ENCODE peak calls at places on chromosomes 12 and 14, in ten cellular contexts. O, G, T, I, D, L, J, S, E and A are unnamed samples.

GRCh38 chr12:26195250-26195640 is at the start of gene SSPN:
- DNase-seq in E (no peak), S (no peak), D (peak), L (peak), I (peak), T (peak), J (peak), G (peak), O (peak), A (peak)

GRCh38 chr14:94578712-94579111 is 2.5 kb upstream of the SERPINA5 start:
- DNase-seq in E (no peak), G (no peak), S (no peak), D (no peak), O (no peak), J (no peak), T (no peak), L (no peak), I (no peak), A (no peak)

GRCh38 chr12:111405856-111406473 is at the start of gene SH2B3:
- DNase-seq in E (peak), J (no peak), I (peak), S (no peak), D (no peak), G (no peak), L (no peak), O (no peak), T (no peak), A (no peak)

GRCh38 chr14:24177928-24178327 is 6.0 kb downstream of the REC8 start:
- DNase-seq in D (no peak), G (no peak), L (no peak), I (no peak), S (no peak), T (no peak), J (no peak), E (no peak), O (no peak), A (no peak)

GRCh38 chr12:105335856-105336255 is 5.4 kb downstream of the C12orf75 start:
- DNase-seq in J (no peak), L (no peak), D (no peak), G (no peak), E (no peak), O (no peak), T (no peak), I (no peak), S (no peak), A (no peak)

GRCh38 chr12:48852734-48853168 is 788 bp upstream of the DDX23 start:
- DNase-seq in L (no peak), J (no peak), D (no peak), T (no peak), O (no peak), G (no peak), I (no peak), E (no peak), S (no peak), A (no peak)

GRCh38 chr14:75736845-75737485 is 75.9 kb downstream of the TTLL5 start:
- DNase-seq in D (no peak), T (no peak), J (no peak), E (no peak), S (no peak), G (no peak), L (no peak), O (no peak), I (no peak), A (no peak)

GRCh38 chr12:110366474-110367208 is 36.9 kb downstream of the ANAPC7 start:
- DNase-seq in D (no peak), J (no peak), O (no peak), L (no peak), G (no peak), I (no peak), T (no peak), E (no peak), S (no peak), A (no peak)

GRCh38 chr12:127562781-127563180 is 704.2 kb upstream of the TMEM132C start:
- DNase-seq in G (no peak), E (no peak), D (no peak), S (no peak), J (no peak), O (no peak), T (no peak), L (no peak), I (no peak), A (no peak)

GRCh38 chr14:22821193-22822016 is 6.2 kb upstream of the SLC7A7 start:
- DNase-seq in D (peak), T (no peak), E (no peak), L (no peak), S (no peak), I (no peak), G (no peak), J (no peak), O (peak), A (no peak)

GRCh38 chr14:54976316-54976715 is 50.6 kb downstream of the WDHD1 start:
- DNase-seq in G (no peak), S (no peak), I (no peak), J (no peak), O (peak), L (no peak), T (peak), E (peak), D (no peak), A (no peak)

GRCh38 chr12:79344855-79345840 is 345.6 kb downstream of the PAWR start:
- DNase-seq in E (peak), O (peak), G (peak), S (peak), J (no peak), L (peak), I (no peak), D (no peak), T (peak), A (peak)

GRCh38 chr12:753401-754237 is 1.2 kb downstream of the WNK1 start:
- DNase-seq in O (peak), G (peak), T (no peak), I (peak), L (peak), J (peak), S (no peak), D (peak), E (peak), A (peak)

GRCh38 chr14:99968931-99969330 is 96.3 kb upstream of the EVL start:
- DNase-seq in I (no peak), E (no peak), T (peak), O (peak), S (no peak), G (no peak), L (no peak), D (no peak), J (no peak), A (no peak)

GRCh38 chr12:132451172-132451835 is 38.6 kb upstream of the FBRSL1 start:
- DNase-seq in O (no peak), L (no peak), D (no peak), J (no peak), T (no peak), I (no peak), E (no peak), S (no peak), G (no peak), A (no peak)

GRCh38 chr14:26984318-26985177 is 386.7 kb upstream of the NOVA1 start:
- DNase-seq in T (peak), J (peak), E (peak), O (peak), D (peak), I (peak), G (peak), L (peak), S (no peak), A (peak)

GRCh38 chr14:33642641-33643342 is 308.1 kb downstream of the EGLN3 start:
- DNase-seq in T (peak), S (no peak), G (no peak), I (no peak), E (no peak), L (no peak), D (no peak), J (no peak), O (peak), A (no peak)

GRCh38 chr14:94539181-94539580 is 22.1 kb upstream of the SERPINA4 start:
- DNase-seq in L (no peak), J (no peak), I (no peak), E (no peak), T (no peak), G (no peak), O (no peak), D (no peak), S (no peak), A (no peak)

GRCh38 chr12:67958187-67958586 is 31.1 kb upstream of the IFNG-AS1 start:
- DNase-seq in D (no peak), E (no peak), I (no peak), O (no peak), G (no peak), L (no peak), T (no peak), S (no peak), J (no peak), A (no peak)

GRCh38 chr12:75660107-75660530 is 148.7 kb upstream of the KRR1 start:
- DNase-seq in O (no peak), D (no peak), G (no peak), E (peak), J (no peak), I (no peak), T (no peak), S (no peak), L (no peak), A (no peak)

GRCh38 chr12:47272412-47273190 is 192.8 kb upstream of the AMIGO2 start:
- DNase-seq in E (peak), I (no peak), G (no peak), T (no peak), D (no peak), S (no peak), O (no peak), L (no peak), J (no peak), A (no peak)

GRCh38 chr14:37592288-37593274 is 2.5 kb downstream of the FOXA1 start:
- DNase-seq in D (no peak), E (no peak), I (no peak), T (no peak), O (no peak), J (no peak), G (no peak), S (no peak), L (peak), A (peak)

GRCh38 chr14:23078692-23079116 is 16.2 kb downstream of the ACIN1 start:
- DNase-seq in D (peak), J (peak), E (peak), I (peak), O (peak), L (no peak), S (no peak), G (no peak), T (peak), A (no peak)

GRCh38 chr14:77882098-77882497 is 82.2 kb downstream of the ADCK1 start:
- DNase-seq in D (no peak), S (no peak), O (peak), T (no peak), G (no peak), L (no peak), E (no peak), I (no peak), J (no peak), A (no peak)

GRCh38 chr12:100573499-100574261 is at the start of gene GAS2L3:
- DNase-seq in T (peak), E (peak), S (peak), L (peak), I (peak), G (peak), O (peak), J (peak), D (peak), A (peak)

GRCh38 chr12:63042646-63043045 is 107.7 kb upstream of the PPM1H start:
- DNase-seq in I (no peak), T (no peak), O (no peak), L (no peak), E (no peak), J (no peak), D (no peak), S (no peak), G (no peak), A (no peak)

GRCh38 chr12:74293689-74294131 is 243.9 kb upstream of the ATXN7L3B start:
- DNase-seq in E (no peak), I (no peak), G (no peak), T (no peak), D (no peak), S (no peak), L (no peak), J (no peak), O (no peak), A (peak)

GRCh38 chr14:36477266-36477665 is 42.8 kb downstream of the NKX2-1 start:
- DNase-seq in L (no peak), G (no peak), O (no peak), T (no peak), I (no peak), S (no peak), E (no peak), J (no peak), D (no peak), A (no peak)

GRCh38 chr12:21239866-21240265 is 94.9 kb downstream of the SLCO1A2 start:
- DNase-seq in D (no peak), T (no peak), G (no peak), I (no peak), S (no peak), E (no peak), J (no peak), O (peak), L (no peak), A (no peak)

GRCh38 chr14:28767851-28768548 is 1.4 kb downstream of the FOXG1 start:
- DNase-seq in T (no peak), E (no peak), S (no peak), L (no peak), J (no peak), G (no peak), I (no peak), O (no peak), D (no peak), A (peak)

GRCh38 chr14:28770061-28770460 is 3.5 kb downstream of the FOXG1 start:
- DNase-seq in E (no peak), J (no peak), L (no peak), D (no peak), T (no peak), G (no peak), I (no peak), S (no peak), O (no peak), A (no peak)

GRCh38 chr14:28767239-28767850 is 758 bp downstream of the FOXG1 start:
- DNase-seq in L (no peak), E (no peak), I (no peak), J (no peak), O (no peak), D (no peak), G (no peak), S (no peak), T (no peak), A (no peak)

GRCh38 chr14:28769358-28769757 is 2.8 kb downstream of the FOXG1 start:
- DNase-seq in T (no peak), D (no peak), E (no peak), J (no peak), I (no peak), G (no peak), S (no peak), L (no peak), O (no peak), A (no peak)

DNA sequence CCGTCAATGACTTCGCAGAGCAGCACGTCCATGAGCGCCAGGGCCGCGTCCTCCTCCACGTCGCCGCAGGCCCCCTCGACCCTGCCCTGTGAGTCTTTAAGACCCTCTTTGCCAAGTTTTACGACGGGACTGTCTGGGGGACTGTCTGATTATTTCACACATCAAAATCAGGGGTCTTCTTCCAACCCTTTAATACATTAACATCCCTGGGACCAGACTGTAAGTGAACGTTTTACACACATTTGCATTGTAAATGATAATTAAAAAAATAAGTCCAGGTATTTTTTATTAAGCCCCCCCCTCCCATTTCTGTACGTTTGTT is 1.9 kb downstream of the FOXG1 start:
- DNase-seq in S (no peak), D (no peak), J (no peak), I (no peak), G (no peak), E (no peak), L (no peak), O (no peak), T (no peak), A (no peak)
- TF ChIP-seq CTCF in S (no peak), D (no peak), J (no peak), I (no peak), G (no peak), E (no peak), L (no peak), O (no peak), T (no peak), A (no peak)

DNA sequence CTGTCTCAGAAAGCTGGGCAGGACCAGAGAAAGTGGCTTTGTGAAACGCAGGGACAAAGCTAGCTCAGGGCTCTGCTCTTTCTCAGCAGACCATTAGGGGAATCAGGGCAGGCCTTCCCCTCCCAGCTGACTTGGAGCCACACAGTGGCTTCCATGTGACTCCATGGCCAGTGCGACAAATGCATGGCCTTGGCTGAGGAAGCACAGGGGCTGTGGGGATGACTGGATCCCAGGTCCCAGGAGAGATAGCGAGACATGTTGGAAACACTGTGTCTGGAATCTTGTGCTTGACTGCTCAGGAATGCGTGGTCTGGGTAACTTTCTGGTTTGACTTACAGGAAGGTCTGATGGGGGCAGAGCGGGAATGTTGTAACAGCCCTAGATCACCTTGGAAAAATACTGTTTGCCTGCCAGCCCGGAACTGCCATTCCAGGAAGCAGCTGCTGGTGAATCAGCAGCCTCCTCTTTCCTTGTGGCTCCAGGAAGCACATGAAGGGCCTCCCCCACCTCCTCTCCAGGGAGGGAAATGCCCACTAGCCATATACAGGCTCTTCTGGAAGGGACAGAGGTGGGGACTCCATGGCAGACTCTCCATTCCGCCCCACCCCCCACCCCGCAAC is 133.5 kb upstream of the HIF1A start:
- DNase-seq in J (peak), O (peak), S (no peak), D (peak), L (no peak), G (no peak), I (peak), T (peak), E (peak), A (peak)
- TF ChIP-seq CTCF in J (peak), O (no peak), S (no peak), D (no peak), L (no peak), G (no peak), I (no peak), T (no peak), E (no peak), A (no peak)

GRCh38 chr12:2008677-2009076 is 4.4 kb upstream of the DCP1B start:
- DNase-seq in T (no peak), J (no peak), L (no peak), D (no peak), E (no peak), O (no peak), S (no peak), G (no peak), I (no peak), A (no peak)

GRCh38 chr12:2013111-2013510 is 8.9 kb upstream of the DCP1B start:
- DNase-seq in D (no peak), T (no peak), E (no peak), S (no peak), J (no peak), L (no peak), O (no peak), G (no peak), I (no peak), A (no peak)

GRCh38 chr12:2013527-2014223 is 9.4 kb upstream of the DCP1B start:
- DNase-seq in T (no peak), E (no peak), G (no peak), J (peak), O (peak), I (peak), L (no peak), D (no peak), S (no peak), A (no peak)

GRCh38 chr12:2011641-2012607 is 7.7 kb upstream of the DCP1B start:
- DNase-seq in L (no peak), I (no peak), D (no peak), J (no peak), S (no peak), O (no peak), G (no peak), T (no peak), E (no peak), A (no peak)

GRCh38 chr12:2009623-2010022 is 5.4 kb upstream of the DCP1B start:
- DNase-seq in T (no peak), O (no peak), D (no peak), G (no peak), L (no peak), S (no peak), J (no peak), I (no peak), E (no peak), A (no peak)
- TF ChIP-seq CTCF in T (no peak), O (no peak), D (no peak), G (no peak), L (peak), S (no peak), J (no peak), I (no peak), E (peak), A (peak)

DNA sequence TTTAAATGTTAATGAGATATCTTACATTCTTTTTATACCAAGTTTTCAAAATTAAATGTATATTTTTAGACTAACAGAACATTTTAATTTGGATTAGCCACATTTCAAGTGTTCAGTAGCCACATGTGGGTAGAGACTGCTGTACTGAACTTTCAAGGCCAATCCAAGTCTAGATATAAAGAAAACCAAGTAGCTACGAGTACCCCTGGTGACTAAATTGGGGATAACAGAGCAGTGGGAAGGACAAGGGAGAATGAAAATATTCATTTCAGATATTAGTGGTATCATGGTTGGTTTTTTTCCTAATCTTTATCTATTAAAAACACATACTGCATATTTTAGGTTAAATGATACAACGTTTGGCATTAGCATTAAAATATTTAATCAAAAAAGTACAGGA is 69.4 kb upstream of the RHOJ start:
- DNase-seq in E (peak), D (no peak), I (no peak), L (no peak), T (peak), O (peak), G (no peak), S (no peak), J (no peak), A (no peak)
- TF ChIP-seq CTCF in E (peak), D (no peak), I (no peak), L (peak), T (peak), O (peak), G (peak), S (peak), J (no peak), A (peak)

GRCh38 chr14:90058876-90059458 is 2.8 kb upstream of the KCNK13 start:
- DNase-seq in T (no peak), S (no peak), G (no peak), O (no peak), E (peak), D (no peak), I (no peak), J (no peak), L (no peak), A (no peak)

GRCh38 chr14:90062852-90063539 is 1.2 kb downstream of the KCNK13 start:
- DNase-seq in G (no peak), E (no peak), O (no peak), L (no peak), S (no peak), I (no peak), J (no peak), D (no peak), T (no peak), A (no peak)

GRCh38 chr14:90060965-90061848 is 587 bp upstream of the KCNK13 start:
- DNase-seq in J (no peak), I (no peak), G (peak), L (no peak), D (no peak), T (no peak), O (no peak), S (no peak), E (no peak), A (peak)

GRCh38 chr14:90061849-90062794 is at the start of gene KCNK13:
- DNase-seq in T (no peak), L (no peak), O (no peak), D (no peak), E (no peak), S (no peak), I (no peak), G (peak), J (no peak), A (peak)

GRCh38 chr14:90060312-90060964 is 1.4 kb upstream of the KCNK13 start:
- DNase-seq in I (no peak), T (no peak), S (no peak), J (no peak), O (peak), D (no peak), L (peak), G (peak), E (peak), A (peak)
- TF ChIP-seq CTCF in I (no peak), T (peak), S (peak), J (no peak), O (peak), D (no peak), L (peak), G (peak), E (no peak), A (peak)

GRCh38 chr14:81562818-81563217 is 29.2 kb upstream of the SEL1L start:
- DNase-seq in T (no peak), O (no peak), D (no peak), J (no peak), I (no peak), E (no peak), S (no peak), L (no peak), G (no peak), A (no peak)

GRCh38 chr14:81561084-81561775 is 27.6 kb upstream of the SEL1L start:
- DNase-seq in S (no peak), L (no peak), O (no peak), I (no peak), D (no peak), G (no peak), E (no peak), J (no peak), T (no peak), A (no peak)

GRCh38 chr14:81571437-81571836 is 37.8 kb upstream of the SEL1L start:
- DNase-seq in G (no peak), I (no peak), D (no peak), L (no peak), T (no peak), S (no peak), E (no peak), O (no peak), J (no peak), A (no peak)

GRCh38 chr14:81565441-81566290 is 32.0 kb upstream of the SEL1L start:
- DNase-seq in E (peak), J (no peak), S (no peak), G (peak), I (no peak), O (peak), D (no peak), T (no peak), L (no peak), A (no peak)
- TF ChIP-seq CTCF in E (peak), J (peak), S (peak), G (peak), I (no peak), O (peak), D (peak), T (peak), L (peak), A (peak)

GRCh38 chr14:65877187-65877586 is 464.7 kb downstream of the FUT8 start:
- DNase-seq in S (no peak), O (no peak), L (no peak), E (no peak), T (no peak), D (no peak), G (no peak), I (no peak), J (no peak), A (no peak)
- TF ChIP-seq CTCF in S (no peak), O (no peak), L (no peak), E (no peak), T (no peak), D (no peak), G (no peak), I (no peak), J (no peak), A (no peak)